ENCODE peak calls at places on chromosomes 4 and X, in seven cellular contexts. One of them, this sample, is unnamed.

GRCh38 chrX:121256653-121257052 is 209.2 kb downstream of the GLUD2 start:
- DNase-seq in AG04450: no peak
- DNase-seq in T-helper 1 cell: no peak
- DNase-seq in left cardiac atrium: no peak
- DNase-seq in T-cell: no peak
- DNase-seq in renal cortical epithelial cell: no peak
- DNase-seq in ureter: no peak
- DNase-seq in this sample: no peak

GRCh38 chrX:131677655-131678628 is 134.1 kb downstream of the OR13H1 start:
- DNase-seq in AG04450: no peak
- DNase-seq in T-helper 1 cell: peak
- DNase-seq in left cardiac atrium: peak
- DNase-seq in T-cell: peak
- DNase-seq in renal cortical epithelial cell: no peak
- DNase-seq in ureter: no peak
- DNase-seq in this sample: peak

GRCh38 chr4:96916731-96917130 is 1076.8 kb downstream of the PDHA2 start:
- DNase-seq in AG04450: no peak
- DNase-seq in T-helper 1 cell: no peak
- DNase-seq in left cardiac atrium: no peak
- DNase-seq in T-cell: no peak
- DNase-seq in renal cortical epithelial cell: no peak
- DNase-seq in ureter: no peak
- DNase-seq in this sample: no peak

GRCh38 chr4:86991998-86992397 is 57.2 kb downstream of the AFF1 start:
- DNase-seq in AG04450: no peak
- DNase-seq in T-helper 1 cell: no peak
- DNase-seq in left cardiac atrium: no peak
- DNase-seq in T-cell: no peak
- DNase-seq in renal cortical epithelial cell: no peak
- DNase-seq in ureter: no peak
- DNase-seq in this sample: no peak

GRCh38 chr4:170087163-170087700 is 2.5 kb downstream of the AADAT start:
- DNase-seq in AG04450: no peak
- DNase-seq in T-helper 1 cell: no peak
- DNase-seq in left cardiac atrium: no peak
- DNase-seq in T-cell: no peak
- DNase-seq in renal cortical epithelial cell: peak
- DNase-seq in ureter: no peak
- DNase-seq in this sample: no peak

GRCh38 chrX:11766487-11766886 is 8.4 kb downstream of the MSL3 start:
- DNase-seq in AG04450: no peak
- DNase-seq in T-helper 1 cell: no peak
- DNase-seq in left cardiac atrium: no peak
- DNase-seq in T-cell: peak
- DNase-seq in renal cortical epithelial cell: no peak
- DNase-seq in ureter: no peak
- DNase-seq in this sample: no peak

GRCh38 chr4:82515705-82516104 is 46.1 kb downstream of the TMEM150C start:
- DNase-seq in AG04450: no peak
- DNase-seq in T-helper 1 cell: no peak
- DNase-seq in left cardiac atrium: peak
- DNase-seq in T-cell: no peak
- DNase-seq in renal cortical epithelial cell: peak
- DNase-seq in ureter: peak
- DNase-seq in this sample: no peak

GRCh38 chr4:74095482-74095881 is 3.5 kb downstream of the CXCL2 start:
- DNase-seq in AG04450: no peak
- DNase-seq in T-helper 1 cell: no peak
- DNase-seq in left cardiac atrium: no peak
- DNase-seq in T-cell: no peak
- DNase-seq in renal cortical epithelial cell: peak
- DNase-seq in ureter: no peak
- DNase-seq in this sample: no peak

GRCh38 chrX:74449322-74449936 is 28.1 kb downstream of the SLC16A2 start:
- DNase-seq in AG04450: no peak
- DNase-seq in T-helper 1 cell: peak
- DNase-seq in left cardiac atrium: no peak
- DNase-seq in T-cell: peak
- DNase-seq in renal cortical epithelial cell: peak
- DNase-seq in ureter: no peak
- DNase-seq in this sample: peak

GRCh38 chr4:3430524-3430923 is 11.2 kb upstream of the HGFAC start:
- DNase-seq in AG04450: no peak
- DNase-seq in T-helper 1 cell: no peak
- DNase-seq in left cardiac atrium: no peak
- DNase-seq in T-cell: no peak
- DNase-seq in renal cortical epithelial cell: no peak
- DNase-seq in ureter: no peak
- DNase-seq in this sample: no peak

GRCh38 chr4:86302242-86302641 is 57.6 kb downstream of the MAPK10 start:
- DNase-seq in AG04450: no peak
- DNase-seq in T-helper 1 cell: no peak
- DNase-seq in left cardiac atrium: peak
- DNase-seq in T-cell: no peak
- DNase-seq in renal cortical epithelial cell: peak
- DNase-seq in ureter: no peak
- DNase-seq in this sample: no peak

GRCh38 chr4:14856076-14856926 is 146.0 kb upstream of the CPEB2 start:
- DNase-seq in AG04450: peak
- DNase-seq in T-helper 1 cell: no peak
- DNase-seq in left cardiac atrium: peak
- DNase-seq in T-cell: no peak
- DNase-seq in renal cortical epithelial cell: peak
- DNase-seq in ureter: peak
- DNase-seq in this sample: no peak